ENCODE peak calls at places on chromosome X, in five cellular contexts. One of them, this sample, is unnamed.
A peak's percentile ranks its signal among the peaks of the same experiment; 100 is the strongest.

GRCh38 chrX:122777766-122778165 is 406.3 kb upstream of the GRIA3 start:
- DNase-seq in BE2C: no peak
- DNase-seq in pancreas: no peak
- DNase-seq in brain microvascular endothelial cell: no peak
- DNase-seq in PC-3: no peak
- DNase-seq in this sample: no peak

GRCh38 chrX:119784747-119785446 is 6.5 kb downstream of the RPL39 start:
- DNase-seq in BE2C: peak; percentile 57
- DNase-seq in pancreas: no peak
- DNase-seq in brain microvascular endothelial cell: no peak
- DNase-seq in PC-3: peak; percentile 34
- DNase-seq in this sample: peak; percentile 44

GRCh38 chrX:11558972-11559371 is 106.7 kb downstream of the ARHGAP6 start:
- DNase-seq in BE2C: peak; percentile 33
- DNase-seq in pancreas: no peak
- DNase-seq in brain microvascular endothelial cell: no peak
- DNase-seq in PC-3: peak; percentile 40
- DNase-seq in this sample: no peak

GRCh38 chrX:129983575-129984131 is 1.2 kb downstream of the BCORL1 start:
- DNase-seq in BE2C: peak; percentile 19
- DNase-seq in pancreas: no peak
- DNase-seq in brain microvascular endothelial cell: no peak
- DNase-seq in PC-3: no peak
- DNase-seq in this sample: no peak

GRCh38 chrX:148813422-148813821 is 313.0 kb downstream of the AFF2 start:
- DNase-seq in BE2C: no peak
- DNase-seq in pancreas: no peak
- DNase-seq in brain microvascular endothelial cell: no peak
- DNase-seq in PC-3: no peak
- DNase-seq in this sample: no peak

GRCh38 chrX:136386821-136387220 is 86.1 kb downstream of the ADGRG4 start:
- DNase-seq in BE2C: no peak
- DNase-seq in pancreas: no peak
- DNase-seq in brain microvascular endothelial cell: no peak
- DNase-seq in PC-3: no peak
- DNase-seq in this sample: no peak

GRCh38 chrX:153620576-153620975 is 21.6 kb upstream of the CCNQ start:
- DNase-seq in BE2C: no peak
- DNase-seq in pancreas: no peak
- DNase-seq in brain microvascular endothelial cell: no peak
- DNase-seq in PC-3: no peak
- DNase-seq in this sample: no peak

GRCh38 chrX:102712967-102713677 is 874 bp downstream of the GPRASP2 start:
- DNase-seq in BE2C: peak; percentile 44
- DNase-seq in pancreas: peak; percentile 67
- DNase-seq in brain microvascular endothelial cell: peak; percentile 34
- DNase-seq in PC-3: peak; percentile 66
- DNase-seq in this sample: peak; percentile 68

GRCh38 chrX:40154853-40155616 is 57.3 kb upstream of the BCOR start:
- DNase-seq in BE2C: peak; percentile 61
- DNase-seq in pancreas: peak; percentile 59
- DNase-seq in brain microvascular endothelial cell: no peak
- DNase-seq in PC-3: peak; percentile 31
- DNase-seq in this sample: peak; percentile 61

GRCh38 chrX:144730486-144730885 is 516.8 kb upstream of the SPANXN1 start:
- DNase-seq in BE2C: no peak
- DNase-seq in pancreas: no peak
- DNase-seq in brain microvascular endothelial cell: no peak
- DNase-seq in PC-3: peak; percentile 69
- DNase-seq in this sample: peak; percentile 25

GRCh38 chrX:14697453-14697852 is 168.1 kb downstream of the GLRA2 start:
- DNase-seq in BE2C: peak; percentile 62
- DNase-seq in pancreas: peak; percentile 1
- DNase-seq in brain microvascular endothelial cell: no peak
- DNase-seq in PC-3: peak; percentile 69
- DNase-seq in this sample: peak; percentile 15

GRCh38 chrX:153494061-153494460 is 719 bp upstream of the BGN start:
- DNase-seq in BE2C: no peak
- DNase-seq in pancreas: no peak
- DNase-seq in brain microvascular endothelial cell: no peak
- DNase-seq in PC-3: no peak
- DNase-seq in this sample: no peak

GRCh38 chrX:40099046-40099968 is 1.5 kb upstream of the BCOR start:
- DNase-seq in BE2C: peak; percentile 56
- DNase-seq in pancreas: peak; percentile 53
- DNase-seq in brain microvascular endothelial cell: no peak
- DNase-seq in PC-3: no peak
- DNase-seq in this sample: no peak

GRCh38 chrX:13220916-13221315 is 98.9 kb downstream of the ATXN3L start:
- DNase-seq in BE2C: no peak
- DNase-seq in pancreas: no peak
- DNase-seq in brain microvascular endothelial cell: peak; percentile 49
- DNase-seq in PC-3: peak; percentile 71
- DNase-seq in this sample: no peak

GRCh38 chrX:133045986-133046385 is 50.9 kb downstream of the USP26 start:
- DNase-seq in BE2C: no peak
- DNase-seq in pancreas: no peak
- DNase-seq in brain microvascular endothelial cell: peak; percentile 1
- DNase-seq in PC-3: peak; percentile 60
- DNase-seq in this sample: no peak

GRCh38 chrX:106933538-106933961 is 13.3 kb downstream of the CLDN2 start:
- DNase-seq in BE2C: no peak
- DNase-seq in pancreas: no peak
- DNase-seq in brain microvascular endothelial cell: peak; percentile 29
- DNase-seq in PC-3: no peak
- DNase-seq in this sample: peak; percentile 41

GRCh38 chrX:68072016-68072415 is 361.3 kb downstream of the OPHN1 start:
- DNase-seq in BE2C: no peak
- DNase-seq in pancreas: no peak
- DNase-seq in brain microvascular endothelial cell: peak; percentile 16
- DNase-seq in PC-3: peak; percentile 58
- DNase-seq in this sample: no peak

GRCh38 chrX:118215346-118215745 is 98.7 kb upstream of the KLHL13 start:
- DNase-seq in BE2C: no peak
- DNase-seq in pancreas: no peak
- DNase-seq in brain microvascular endothelial cell: no peak
- DNase-seq in PC-3: peak; percentile 18
- DNase-seq in this sample: no peak

GRCh38 chrX:65667503-65668355 is at the start of gene MSN:
- DNase-seq in BE2C: no peak
- DNase-seq in pancreas: peak; percentile 42
- DNase-seq in brain microvascular endothelial cell: peak; percentile 31
- DNase-seq in PC-3: peak; percentile 66
- DNase-seq in this sample: peak; percentile 54

GRCh38 chrX:11239230-11239629 is 54.0 kb upstream of the AMELX start:
- DNase-seq in BE2C: no peak
- DNase-seq in pancreas: no peak
- DNase-seq in brain microvascular endothelial cell: peak; percentile 52
- DNase-seq in PC-3: peak; percentile 86
- DNase-seq in this sample: peak; percentile 52

DNA sequence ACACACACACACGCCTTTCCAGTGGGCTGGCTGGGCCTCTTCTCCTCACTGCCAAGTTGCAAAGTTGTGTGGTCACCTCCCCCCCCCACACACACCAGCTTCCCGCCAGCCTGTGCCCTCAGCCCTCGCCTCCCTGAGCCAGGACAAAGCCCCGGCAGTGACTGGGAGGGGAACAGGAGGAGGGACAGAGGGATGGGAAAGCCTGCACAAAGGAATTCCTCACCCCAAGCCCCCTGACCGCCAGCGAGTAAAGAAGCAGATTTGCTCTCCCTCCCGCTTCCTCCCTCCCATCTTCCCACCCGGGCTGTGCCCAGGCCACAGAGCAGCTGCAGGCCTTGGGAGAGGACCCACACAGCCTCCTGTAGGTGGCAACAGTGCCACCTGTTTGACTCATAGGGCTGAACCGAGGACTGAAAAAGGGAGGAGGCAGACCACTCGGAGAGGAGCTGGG is at the start of gene GDPD2:
- DNase-seq in BE2C: no peak
- DNase-seq in pancreas: peak; percentile 8
- DNase-seq in brain microvascular endothelial cell: no peak
- DNase-seq in PC-3: peak; percentile 54
- DNase-seq in this sample: peak; percentile 22
- H3K4me3 ChIP-seq in BE2C: no peak within 1 kb of the TSS
- H3K4me3 ChIP-seq in pancreas: no peak within 1 kb of the TSS
- H3K4me3 ChIP-seq in brain microvascular endothelial cell: no peak within 1 kb of the TSS
- H3K4me3 ChIP-seq in PC-3: no peak within 1 kb of the TSS
- H3K4me3 ChIP-seq in this sample: no peak within 1 kb of the TSS

GRCh38 chrX:19005909-19006308 is 22.0 kb upstream of the PHKA2 start:
- DNase-seq in BE2C: no peak
- DNase-seq in pancreas: no peak
- DNase-seq in brain microvascular endothelial cell: no peak
- DNase-seq in PC-3: peak; percentile 51
- DNase-seq in this sample: no peak

GRCh38 chrX:18998653-18999052 is 14.7 kb upstream of the PHKA2 start:
- DNase-seq in BE2C: no peak
- DNase-seq in pancreas: no peak
- DNase-seq in brain microvascular endothelial cell: no peak
- DNase-seq in PC-3: peak; percentile 87
- DNase-seq in this sample: no peak

GRCh38 chrX:19007011-19007410 is 23.1 kb upstream of the PHKA2 start:
- DNase-seq in BE2C: no peak
- DNase-seq in pancreas: no peak
- DNase-seq in brain microvascular endothelial cell: no peak
- DNase-seq in PC-3: no peak
- DNase-seq in this sample: no peak

GRCh38 chrX:19007868-19008267 is 24.0 kb upstream of the PHKA2 start:
- DNase-seq in BE2C: no peak
- DNase-seq in pancreas: no peak
- DNase-seq in brain microvascular endothelial cell: no peak
- DNase-seq in PC-3: no peak
- DNase-seq in this sample: no peak

DNA sequence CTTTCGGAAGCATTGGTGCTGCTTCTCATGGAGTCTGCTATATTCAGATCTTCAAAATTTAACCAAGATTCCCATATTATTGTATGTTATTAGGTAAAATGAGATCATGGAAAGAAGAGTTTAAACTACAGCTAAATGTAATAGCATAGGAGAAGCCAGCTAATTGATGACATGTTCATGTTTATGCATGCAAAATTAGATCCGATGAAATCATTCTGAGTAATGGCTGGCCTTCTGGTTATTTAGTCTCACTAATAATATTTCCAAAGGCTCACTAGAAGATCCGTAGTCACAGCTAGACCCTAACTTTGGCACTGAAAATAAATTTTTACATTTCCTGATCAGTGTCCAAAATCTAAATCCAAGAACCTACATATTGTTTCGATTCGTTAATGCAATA is 19.8 kb upstream of the PHKA2 start:
- DNase-seq in BE2C: no peak
- DNase-seq in pancreas: no peak
- DNase-seq in brain microvascular endothelial cell: no peak
- DNase-seq in PC-3: no peak
- DNase-seq in this sample: no peak
- TF ChIP-seq CTCF in BE2C: no peak
- TF ChIP-seq CTCF in pancreas: no peak
- TF ChIP-seq CTCF in brain microvascular endothelial cell: no peak
- TF ChIP-seq CTCF in PC-3: no peak
- TF ChIP-seq CTCF in this sample: no peak

GRCh38 chrX:82757614-82758013 is 750.5 kb upstream of the POU3F4 start:
- DNase-seq in BE2C: no peak
- DNase-seq in pancreas: no peak
- DNase-seq in brain microvascular endothelial cell: no peak
- DNase-seq in PC-3: peak; percentile 2
- DNase-seq in this sample: peak; percentile 2
- H3K4me3 ChIP-seq in BE2C: no peak overlapping the region
- H3K4me3 ChIP-seq in pancreas: no peak overlapping the region
- H3K4me3 ChIP-seq in brain microvascular endothelial cell: no peak overlapping the region
- H3K4me3 ChIP-seq in PC-3: no peak overlapping the region
- H3K4me3 ChIP-seq in this sample: no peak overlapping the region

DNA sequence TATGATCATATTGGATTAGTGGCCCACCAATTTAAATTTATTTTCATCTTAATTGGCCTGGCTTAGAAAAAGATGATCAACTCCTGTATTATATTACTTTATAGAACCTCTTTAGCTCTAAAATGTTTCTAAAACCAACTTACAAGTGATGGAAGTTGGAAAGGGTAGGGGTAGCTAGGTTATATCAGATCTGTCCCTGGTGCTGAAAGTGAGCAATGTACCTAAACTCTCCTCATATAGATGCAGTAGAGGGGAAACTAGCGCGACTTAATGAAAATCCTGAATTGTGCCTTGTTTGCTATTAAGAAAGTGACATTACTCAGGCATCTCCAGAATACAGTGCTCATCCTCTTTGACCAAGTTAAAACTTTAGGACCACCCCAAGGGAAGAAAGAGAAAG is 7.5 kb upstream of the PTCHD1 start:
- DNase-seq in BE2C: no peak
- DNase-seq in pancreas: no peak
- DNase-seq in brain microvascular endothelial cell: no peak
- DNase-seq in PC-3: no peak
- DNase-seq in this sample: peak; percentile 1
- TF ChIP-seq CTCF in BE2C: no peak
- TF ChIP-seq CTCF in pancreas: no peak
- TF ChIP-seq CTCF in brain microvascular endothelial cell: no peak
- TF ChIP-seq CTCF in PC-3: no peak
- TF ChIP-seq CTCF in this sample: no peak

GRCh38 chrX:49061490-49061889 is 2.7 kb downstream of the CCDC120 start:
- DNase-seq in BE2C: no peak
- DNase-seq in pancreas: no peak
- DNase-seq in brain microvascular endothelial cell: no peak
- DNase-seq in PC-3: no peak
- DNase-seq in this sample: no peak

GRCh38 chrX:49059209-49060191 is 701 bp downstream of the CCDC120 start:
- DNase-seq in BE2C: no peak
- DNase-seq in pancreas: no peak
- DNase-seq in brain microvascular endothelial cell: no peak
- DNase-seq in PC-3: peak; percentile 30
- DNase-seq in this sample: no peak

GRCh38 chrX:49061916-49062315 is 3.1 kb downstream of the CCDC120 start:
- DNase-seq in BE2C: no peak
- DNase-seq in pancreas: no peak
- DNase-seq in brain microvascular endothelial cell: no peak
- DNase-seq in PC-3: no peak
- DNase-seq in this sample: no peak

GRCh38 chrX:49060914-49061313 is 2.1 kb downstream of the CCDC120 start:
- DNase-seq in BE2C: no peak
- DNase-seq in pancreas: no peak
- DNase-seq in brain microvascular endothelial cell: no peak
- DNase-seq in PC-3: no peak
- DNase-seq in this sample: no peak

DNA sequence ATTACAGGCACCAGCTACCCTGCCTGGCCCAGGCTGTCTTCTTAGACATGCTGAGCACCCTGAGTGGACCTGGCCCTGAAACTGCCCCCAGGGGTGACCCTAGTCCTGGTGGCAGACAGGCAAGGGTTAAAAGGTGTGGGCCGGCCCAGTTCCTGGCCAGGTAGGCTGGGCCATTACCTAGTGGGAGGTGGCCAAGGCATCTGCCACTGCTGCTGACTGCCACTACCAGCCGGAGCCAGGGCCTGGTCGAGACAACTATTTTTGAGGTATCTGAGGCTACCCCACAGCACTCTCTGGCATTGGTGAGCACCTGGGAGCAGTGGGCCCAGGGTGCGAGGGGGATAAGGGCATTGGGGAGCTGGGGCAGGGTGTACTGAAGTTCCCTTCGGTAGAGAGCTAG is at the start of gene CCDC120:
- DNase-seq in BE2C: no peak
- DNase-seq in pancreas: peak; percentile 58
- DNase-seq in brain microvascular endothelial cell: no peak
- DNase-seq in PC-3: peak; percentile 52
- DNase-seq in this sample: no peak
- H3K4me3 ChIP-seq in BE2C: no peak within 1 kb of the TSS
- H3K4me3 ChIP-seq in pancreas: no peak within 1 kb of the TSS
- H3K4me3 ChIP-seq in brain microvascular endothelial cell: no peak within 1 kb of the TSS
- H3K4me3 ChIP-seq in PC-3: peak within 1 kb of the TSS; percentile 82
- H3K4me3 ChIP-seq in this sample: no peak within 1 kb of the TSS

GRCh38 chrX:101677028-101677427 is 17.4 kb upstream of the ARMCX2 start:
- DNase-seq in BE2C: no peak
- DNase-seq in pancreas: no peak
- DNase-seq in brain microvascular endothelial cell: no peak
- DNase-seq in PC-3: no peak
- DNase-seq in this sample: no peak
- TF ChIP-seq CTCF in BE2C: no peak
- TF ChIP-seq CTCF in pancreas: no peak
- TF ChIP-seq CTCF in brain microvascular endothelial cell: no peak
- TF ChIP-seq CTCF in PC-3: no peak
- TF ChIP-seq CTCF in this sample: no peak